ENCODE peak calls at places on chromosomes 16 and 17, in ten cellular contexts. K, U, N, O, Q, H, A, B, Z and S are unnamed samples. For H3K4me1, the result is how much of the 10 kb centered on the place peaks cover.

GRCh38 chr16:47136101-47136820 is 7.5 kb downstream of the NETO2 start:
- DNase-seq in O (no peak), Q (no peak), U (no peak), Z (no peak), N (no peak), K (no peak), H (no peak), B (no peak), A (peak), S (no peak)

GRCh38 chr16:75624921-75625334 is 1.8 kb upstream of the ADAT1 start:
- DNase-seq in K (no peak), Z (no peak), Q (no peak), O (no peak), H (no peak), U (no peak), B (peak), A (peak), N (no peak), S (no peak)

GRCh38 chr16:11198375-11198774 is 57.6 kb downstream of the SOCS1 start:
- DNase-seq in O (no peak), K (no peak), Z (no peak), U (no peak), A (no peak), H (no peak), N (no peak), B (no peak), Q (no peak), S (no peak)

GRCh38 chr16:73142995-73143394 is 95.1 kb upstream of the ZFHX3 start:
- DNase-seq in N (no peak), Q (no peak), Z (no peak), O (no peak), U (no peak), A (no peak), B (no peak), H (no peak), K (no peak), S (no peak)

GRCh38 chr17:78113804-78114785 is 14.5 kb downstream of the TMC6 start:
- DNase-seq in O (no peak), B (no peak), H (no peak), K (no peak), Q (no peak), Z (no peak), U (no peak), N (no peak), A (no peak), S (no peak)

GRCh38 chr16:88681709-88682451 is 4.4 kb downstream of the SNAI3 start:
- DNase-seq in A (peak), Z (no peak), N (peak), O (no peak), K (no peak), U (no peak), Q (peak), B (no peak), H (no peak), S (peak)

GRCh38 chr17:29838961-29839360 is 91.1 kb downstream of the SSH2 start:
- DNase-seq in Z (no peak), Q (no peak), U (peak), H (no peak), K (no peak), N (peak), B (no peak), A (no peak), O (no peak), S (no peak)

GRCh38 chr17:6047966-6048365 is 22.2 kb upstream of the WSCD1 start:
- DNase-seq in A (no peak), Z (no peak), O (peak), H (no peak), Q (no peak), K (no peak), N (no peak), B (no peak), U (no peak), S (no peak)

GRCh38 chr16:35298460-35299243 is 1839.2 kb downstream of the TP53TG3F start:
- DNase-seq in N (no peak), Q (no peak), A (no peak), Z (no peak), B (no peak), H (no peak), U (no peak), O (no peak), K (no peak), S (no peak)

GRCh38 chr16:84514874-84515835 is 10.7 kb upstream of the MEAK7 start:
- DNase-seq in Z (no peak), U (peak), Q (peak), A (peak), O (no peak), B (no peak), K (no peak), N (no peak), H (no peak), S (peak)

GRCh38 chr17:49437696-49438438 is 23.2 kb upstream of the PHB1 start:
- DNase-seq in A (no peak), B (no peak), O (no peak), N (no peak), H (no peak), Z (no peak), Q (no peak), K (no peak), U (no peak), S (no peak)

GRCh38 chr16:46972429-46972970 is 974 bp downstream of the DNAJA2 start:
- DNase-seq in N (no peak), Z (no peak), K (no peak), A (peak), O (peak), H (no peak), Q (no peak), B (peak), U (no peak), S (no peak)

GRCh38 chr16:57999971-58000705 is at the start of gene ZNF319:
- DNase-seq in U (peak), Q (no peak), Z (no peak), K (no peak), O (peak), A (peak), B (peak), N (peak), H (no peak), S (peak)

GRCh38 chr17:73342057-73342522 is 30.3 kb upstream of the CDC42EP4 start:
- DNase-seq in O (peak), N (peak), U (peak), H (peak), B (no peak), Z (peak), A (peak), K (peak), Q (peak), S (peak)

GRCh38 chr17:76793775-76794174 is 55.9 kb downstream of the MFSD11 start:
- DNase-seq in B (peak), U (peak), K (no peak), Q (no peak), H (no peak), Z (no peak), O (peak), N (no peak), A (peak), S (no peak)

GRCh38 chr16:57110937-57111336 is 18.6 kb downstream of the CPNE2 start:
- DNase-seq in N (no peak), O (no peak), K (no peak), B (no peak), Q (no peak), A (no peak), Z (no peak), U (no peak), H (no peak), S (no peak)

GRCh38 chr17:81666092-81666341 is 388 bp downstream of the OXLD1 start:
- DNase-seq in N (no peak), Z (peak), B (no peak), H (no peak), U (peak), O (no peak), A (no peak), K (no peak), Q (no peak), S (peak)

GRCh38 chr17:8160741-8161221 is 2.0 kb downstream of the VAMP2 start:
- DNase-seq in O (no peak), N (no peak), U (no peak), Q (peak), B (no peak), Z (no peak), K (no peak), H (no peak), A (no peak), S (no peak)

GRCh38 chr16:71807905-71808592 is 585 bp downstream of the AP1G1 start:
- DNase-seq in U (peak), B (peak), H (peak), Q (no peak), N (no peak), A (peak), O (no peak), Z (peak), K (peak), S (no peak)

GRCh38 chr16:88988980-88989791 is 12.2 kb upstream of the CBFA2T3 start:
- DNase-seq in Q (no peak), K (no peak), N (no peak), U (no peak), A (no peak), H (no peak), B (no peak), Z (no peak), O (no peak), S (no peak)

GRCh38 chr16:46706642-46707041 is 17.2 kb downstream of the ORC6 start:
- DNase-seq in H (no peak), N (no peak), Q (no peak), O (no peak), A (no peak), Z (no peak), K (no peak), U (no peak), B (no peak), S (no peak)

GRCh38 chr16:84924339-84925091 is 86.8 kb downstream of the ZDHHC7 start:
- DNase-seq in A (peak), B (peak), O (no peak), Z (peak), N (peak), Q (no peak), U (no peak), H (no peak), K (no peak), S (peak)

GRCh38 chr16:75391254-75391653 is 42.0 kb downstream of the CFDP1 start:
- DNase-seq in K (no peak), Z (no peak), Q (no peak), U (no peak), B (no peak), O (no peak), N (no peak), A (no peak), H (no peak), S (no peak)

GRCh38 chr16:15581127-15581815 is 61.7 kb downstream of the MARF1 start:
- DNase-seq in A (peak), N (no peak), K (no peak), U (no peak), B (no peak), H (no peak), Z (no peak), O (no peak), Q (no peak), S (no peak)

GRCh38 chr16:50622029-50622428 is 59.1 kb downstream of the SNX20 start:
- DNase-seq in H (no peak), U (no peak), Z (no peak), A (no peak), Q (no peak), K (no peak), O (no peak), N (no peak), B (no peak), S (no peak)

GRCh38 chr17:63376949-63377348 is 69.2 kb downstream of the CYB561 start:
- DNase-seq in A (no peak), K (no peak), B (no peak), Q (no peak), Z (no peak), N (no peak), U (no peak), H (no peak), O (no peak), S (no peak)

GRCh38 chr17:65181237-65182061 is 44.3 kb downstream of the RGS9 start:
- DNase-seq in Q (no peak), B (no peak), A (no peak), Z (no peak), O (no peak), N (no peak), K (no peak), U (no peak), H (no peak), S (no peak)

GRCh38 chr16:5649762-5650445 is 552.3 kb upstream of the EEF2KMT start:
- DNase-seq in N (no peak), O (no peak), Q (peak), Z (no peak), A (no peak), H (no peak), K (no peak), B (no peak), U (no peak), S (no peak)

GRCh38 chr16:29877266-29877961 is 14.4 kb upstream of the CDIPT start:
- DNase-seq in A (no peak), K (no peak), Q (peak), U (peak), Z (peak), H (no peak), B (peak), N (no peak), O (peak), S (peak)

GRCh38 chr17:40542562-40543411 is 22.5 kb downstream of the CCR7 start:
- DNase-seq in U (no peak), K (peak), A (no peak), H (peak), O (no peak), N (peak), Q (peak), Z (peak), B (no peak), S (peak)

GRCh38 chr17:9829343-9829742 is 3.6 kb downstream of the GLP2R start:
- DNase-seq in B (no peak), N (no peak), Z (no peak), O (no peak), Q (no peak), K (no peak), H (no peak), U (no peak), A (no peak), S (no peak)

GRCh38 chr17:2854662-2855061 is 58.4 kb downstream of the RAP1GAP2 start:
- DNase-seq in Q (no peak), N (peak), Z (peak), B (no peak), H (peak), U (no peak), K (peak), O (no peak), A (peak), S (no peak)

GRCh38 chr16:87145181-87146176 is 171.7 kb downstream of the C16orf95 start:
- DNase-seq in B (peak), K (no peak), Q (peak), U (no peak), O (peak), Z (no peak), H (no peak), N (no peak), A (no peak), S (no peak)

GRCh38 chr16:84839956-84840355 is 20.2 kb downstream of the CRISPLD2 start:
- DNase-seq in Z (no peak), B (no peak), O (peak), A (no peak), U (peak), N (no peak), Q (no peak), H (no peak), K (no peak), S (no peak)

DNA sequence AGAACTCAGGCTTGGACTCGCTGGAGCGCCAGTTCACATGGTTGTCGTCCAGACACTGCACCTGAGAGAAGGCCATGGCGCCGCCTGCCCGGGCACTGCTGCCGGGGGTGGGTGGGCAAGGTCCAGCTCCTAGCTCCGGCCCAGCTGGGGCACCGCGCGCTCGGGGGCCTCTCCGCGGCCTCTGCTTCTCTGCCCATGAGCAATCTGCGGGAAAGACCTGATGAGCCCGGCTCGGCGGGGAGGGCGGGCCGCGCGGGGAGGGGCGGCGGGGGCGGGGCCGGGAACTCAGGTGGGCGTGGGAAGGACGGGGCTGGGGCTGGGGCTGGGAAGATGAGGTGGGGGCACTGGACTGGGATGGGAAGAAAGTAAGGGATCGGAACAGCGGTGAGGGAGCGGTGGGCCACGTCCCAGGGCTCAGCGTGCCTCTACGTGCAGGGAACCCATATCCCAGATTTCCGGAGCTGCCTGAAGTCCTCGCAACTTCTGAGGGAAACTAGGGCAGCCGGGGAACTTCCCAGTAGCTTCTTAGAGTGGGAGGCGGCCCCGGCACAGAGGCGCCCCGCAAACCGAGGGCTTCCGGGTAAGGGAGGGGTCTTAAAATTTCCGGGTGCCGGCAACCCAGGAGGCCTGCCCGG is 481 bp downstream of the FAM83G start:
- DNase-seq in Z (peak), Q (peak), B (peak), H (peak), K (peak), A (peak), U (peak), N (no peak), O (no peak), S (peak)
- H3K4me1 ChIP-seq in Z (under half), Q (under half), B (under half), H (under half), K (under half), A (under half), U (under half), N (under half), O (under half), S (under half)

GRCh38 chr17:46144246-46144645 is 49.0 kb downstream of the KANSL1 start:
- DNase-seq in A (no peak), K (no peak), Q (no peak), Z (no peak), O (no peak), B (no peak), N (no peak), U (no peak), H (no peak), S (no peak)

GRCh38 chr17:46143827-46144236 is 49.4 kb downstream of the KANSL1 start:
- DNase-seq in A (no peak), U (no peak), K (no peak), O (no peak), H (no peak), B (no peak), N (no peak), Q (no peak), Z (no peak), S (no peak)

GRCh38 chr17:46140645-46141197 is 52.5 kb downstream of the KANSL1 start:
- DNase-seq in O (no peak), K (no peak), Z (no peak), H (no peak), B (no peak), A (no peak), Q (no peak), N (no peak), U (no peak), S (no peak)

GRCh38 chr17:46139365-46140210 is 53.6 kb downstream of the KANSL1 start:
- DNase-seq in B (no peak), H (no peak), Q (no peak), Z (no peak), K (no peak), O (no peak), U (no peak), A (no peak), N (no peak), S (no peak)

GRCh38 chr17:46141645-46142044 is 51.6 kb downstream of the KANSL1 start:
- DNase-seq in Z (no peak), Q (no peak), K (no peak), N (no peak), H (no peak), B (no peak), O (no peak), A (no peak), U (no peak), S (no peak)
- H3K4me1 ChIP-seq in Z (under half), Q (half or more), K (under half), N (half or more), H (half or more), B (under half), O (under half), A (under half), U (under half), S (under half)

DNA sequence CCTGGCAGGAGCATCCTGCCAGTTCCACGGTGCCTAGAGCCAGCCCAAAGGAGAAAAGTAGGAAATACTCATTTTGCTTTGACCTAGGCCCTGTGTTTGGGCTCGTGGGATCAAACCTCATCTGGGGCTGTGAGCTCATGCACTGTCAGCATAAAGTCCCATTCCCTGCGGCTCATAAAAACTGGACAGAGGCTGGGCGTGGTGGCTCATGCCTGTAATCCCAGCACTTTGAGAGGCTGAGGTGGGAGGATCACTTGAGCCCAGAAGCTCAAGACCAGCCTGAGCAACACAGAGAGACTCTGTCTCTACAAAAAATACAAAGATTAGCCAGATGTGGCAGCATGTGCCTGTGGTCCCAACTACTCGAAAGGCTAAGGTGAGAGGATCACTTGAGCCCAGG is 17.9 kb downstream of the ATP6V0D1 start:
- DNase-seq in B (no peak), Z (peak), K (no peak), Q (no peak), O (no peak), N (no peak), H (no peak), A (peak), U (no peak), S (peak)
- H3K4me1 ChIP-seq in B (under half), Z (under half), K (under half), Q (half or more), O (under half), N (half or more), H (half or more), A (under half), U (under half), S (half or more)

GRCh38 chr17:39205112-39205526 is 5.0 kb downstream of the RPL19 start:
- DNase-seq in B (peak), H (no peak), Z (no peak), Q (no peak), O (no peak), A (no peak), K (no peak), U (no peak), N (no peak), S (no peak)
- H3K4me1 ChIP-seq in B (under half), H (under half), Z (under half), Q (under half), O (under half), A (under half), K (under half), U (under half), N (under half), S (under half)

DNA sequence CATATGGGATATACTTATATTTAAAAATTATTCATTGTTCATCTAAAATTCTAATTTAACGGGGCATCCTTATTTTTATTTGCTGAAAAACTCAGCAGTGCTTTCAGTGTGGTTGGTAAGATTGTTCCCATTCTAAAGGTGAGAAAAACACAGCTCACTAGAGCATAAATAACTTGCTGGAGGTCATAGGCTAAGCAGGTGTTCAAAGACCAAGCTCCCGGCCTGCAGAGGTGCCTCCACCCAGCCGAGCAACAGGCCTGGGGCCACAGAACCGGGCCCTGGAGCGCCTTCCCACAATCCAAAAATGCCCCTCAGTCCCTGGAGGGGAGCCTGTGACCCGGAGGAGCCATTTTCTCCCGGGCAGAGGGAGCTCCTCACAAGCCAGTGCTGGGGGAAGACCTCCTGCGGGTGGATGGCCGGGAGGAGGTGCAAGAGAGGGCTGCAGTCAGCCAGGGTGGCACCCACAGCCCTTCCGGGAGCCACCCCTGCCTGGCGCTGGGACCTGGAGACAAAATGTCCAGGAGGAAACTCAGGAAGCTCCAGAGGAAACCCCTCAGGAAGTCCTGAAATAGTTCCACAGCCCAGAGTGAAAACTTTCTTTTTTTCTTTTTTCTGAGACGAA is 14.7 kb downstream of the ABR start:
- DNase-seq in O (no peak), N (peak), Q (no peak), A (no peak), B (no peak), Z (no peak), U (no peak), K (peak), H (no peak), S (no peak)
- H3K4me1 ChIP-seq in O (under half), N (half or more), Q (under half), A (under half), B (under half), Z (under half), U (under half), K (under half), H (under half), S (under half)